ENCODE peak calls at places on chromosome 5, in eight cellular contexts. One of them, this sample, is unnamed.

GRCh38 chr5:63131618-63132285 is 553.1 kb downstream of the LRRC70 start:
- DNase-seq in HepG2: no peak
- DNase-seq in esophagus squamous epithelium: no peak
- DNase-seq in NB4: peak
- DNase-seq in prostate gland: no peak
- DNase-seq in breast epithelium: no peak
- DNase-seq in gastrocnemius medialis: no peak
- DNase-seq in IMR-90: peak
- DNase-seq in this sample: no peak

GRCh38 chr5:56471707-56472106 is 238.6 kb upstream of the ANKRD55 start:
- DNase-seq in gastrocnemius medialis: no peak
- DNase-seq in breast epithelium: no peak
- DNase-seq in esophagus squamous epithelium: no peak
- DNase-seq in NB4: no peak
- DNase-seq in HepG2: peak
- DNase-seq in prostate gland: no peak
- DNase-seq in IMR-90: no peak
- DNase-seq in this sample: no peak

GRCh38 chr5:135553688-135554462 is 18.1 kb upstream of the NEUROG1 start:
- DNase-seq in esophagus squamous epithelium: no peak
- DNase-seq in HepG2: peak
- DNase-seq in NB4: no peak
- DNase-seq in gastrocnemius medialis: no peak
- DNase-seq in IMR-90: peak
- DNase-seq in prostate gland: no peak
- DNase-seq in breast epithelium: no peak
- DNase-seq in this sample: no peak

GRCh38 chr5:55853818-55854217 is 2.7 kb downstream of the IL31RA start:
- DNase-seq in breast epithelium: no peak
- DNase-seq in IMR-90: peak
- DNase-seq in esophagus squamous epithelium: no peak
- DNase-seq in NB4: no peak
- DNase-seq in HepG2: no peak
- DNase-seq in prostate gland: no peak
- DNase-seq in gastrocnemius medialis: no peak
- DNase-seq in this sample: no peak

GRCh38 chr5:85549836-85550599 is 1067.7 kb upstream of the COX7C start:
- DNase-seq in gastrocnemius medialis: no peak
- DNase-seq in NB4: no peak
- DNase-seq in prostate gland: no peak
- DNase-seq in IMR-90: no peak
- DNase-seq in breast epithelium: no peak
- DNase-seq in esophagus squamous epithelium: no peak
- DNase-seq in HepG2: no peak
- DNase-seq in this sample: no peak

GRCh38 chr5:154683101-154683757 is 71.9 kb upstream of the LARP1 start:
- DNase-seq in prostate gland: no peak
- DNase-seq in IMR-90: no peak
- DNase-seq in gastrocnemius medialis: no peak
- DNase-seq in HepG2: no peak
- DNase-seq in NB4: no peak
- DNase-seq in breast epithelium: no peak
- DNase-seq in esophagus squamous epithelium: no peak
- DNase-seq in this sample: no peak

GRCh38 chr5:146344155-146345118 is 5.8 kb downstream of the POU4F3 start:
- DNase-seq in NB4: no peak
- DNase-seq in esophagus squamous epithelium: no peak
- DNase-seq in gastrocnemius medialis: no peak
- DNase-seq in IMR-90: no peak
- DNase-seq in breast epithelium: no peak
- DNase-seq in HepG2: no peak
- DNase-seq in prostate gland: no peak
- DNase-seq in this sample: no peak

GRCh38 chr5:132445930-132446329 is 44.6 kb downstream of the IRF1 start:
- DNase-seq in gastrocnemius medialis: no peak
- DNase-seq in HepG2: no peak
- DNase-seq in esophagus squamous epithelium: no peak
- DNase-seq in NB4: no peak
- DNase-seq in breast epithelium: no peak
- DNase-seq in IMR-90: no peak
- DNase-seq in prostate gland: no peak
- DNase-seq in this sample: no peak

GRCh38 chr5:177442066-177442836 is 4.4 kb upstream of the PRR7 start:
- DNase-seq in NB4: no peak
- DNase-seq in IMR-90: no peak
- DNase-seq in breast epithelium: no peak
- DNase-seq in esophagus squamous epithelium: no peak
- DNase-seq in gastrocnemius medialis: no peak
- DNase-seq in HepG2: no peak
- DNase-seq in prostate gland: no peak
- DNase-seq in this sample: no peak

GRCh38 chr5:177443144-177443983 is 3.2 kb upstream of the PRR7 start:
- DNase-seq in breast epithelium: no peak
- DNase-seq in NB4: no peak
- DNase-seq in IMR-90: no peak
- DNase-seq in gastrocnemius medialis: no peak
- DNase-seq in esophagus squamous epithelium: no peak
- DNase-seq in HepG2: no peak
- DNase-seq in prostate gland: no peak
- DNase-seq in this sample: no peak

GRCh38 chr5:177446184-177447065 is at the start of gene PRR7:
- DNase-seq in HepG2: no peak
- DNase-seq in breast epithelium: no peak
- DNase-seq in gastrocnemius medialis: no peak
- DNase-seq in prostate gland: peak
- DNase-seq in NB4: peak
- DNase-seq in esophagus squamous epithelium: no peak
- DNase-seq in IMR-90: peak
- DNase-seq in this sample: no peak

GRCh38 chr5:177445052-177446016 is 1.3 kb upstream of the PRR7 start:
- DNase-seq in prostate gland: no peak
- DNase-seq in gastrocnemius medialis: no peak
- DNase-seq in HepG2: no peak
- DNase-seq in IMR-90: no peak
- DNase-seq in esophagus squamous epithelium: no peak
- DNase-seq in breast epithelium: no peak
- DNase-seq in NB4: peak
- DNase-seq in this sample: no peak

DNA sequence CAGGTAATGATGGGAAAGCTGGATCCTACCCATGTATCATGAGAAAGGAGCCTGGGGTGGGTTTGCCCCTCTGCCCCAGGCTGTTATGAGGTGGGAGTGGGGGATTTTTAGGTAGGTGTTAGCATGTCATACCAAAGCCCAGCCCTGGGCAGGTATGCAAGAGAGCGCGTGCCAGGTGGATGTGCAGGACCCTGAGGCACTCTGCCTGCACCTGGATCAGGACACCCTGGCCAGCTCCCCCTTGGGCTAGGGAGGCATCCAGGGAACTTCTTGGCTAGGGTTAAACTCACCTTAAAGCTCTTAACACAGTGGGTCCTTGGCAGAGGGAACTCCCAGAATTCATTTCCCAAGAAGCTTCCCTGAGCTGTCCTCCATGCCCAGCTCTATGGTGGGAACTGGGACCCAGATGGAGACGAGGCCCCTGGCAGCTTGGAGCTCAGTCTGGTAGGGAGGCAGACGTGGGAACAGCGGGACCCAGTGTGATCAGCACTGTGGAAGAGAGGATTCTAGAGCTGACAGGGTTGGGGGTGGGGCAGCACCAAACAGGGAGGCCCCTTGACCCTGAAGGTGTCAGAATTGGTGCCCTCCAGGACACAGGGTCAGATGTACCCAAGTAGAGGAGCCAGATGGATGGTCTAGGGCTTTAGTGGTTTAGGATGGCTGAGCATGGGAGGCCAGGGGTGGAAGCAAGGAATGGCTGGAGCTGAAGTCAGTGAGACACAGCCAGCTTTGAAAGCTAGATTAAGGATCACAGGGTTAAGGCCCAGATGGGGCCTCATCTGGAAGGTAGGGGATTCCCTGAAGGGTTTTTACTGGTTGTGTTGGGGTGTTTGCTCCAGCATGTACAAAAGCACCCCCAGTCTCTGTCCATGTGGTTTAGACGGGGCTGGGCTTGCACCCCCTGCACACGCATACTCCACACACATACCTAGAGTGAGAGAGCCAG is 2.2 kb upstream of the PRR7 start:
- DNase-seq in esophagus squamous epithelium: no peak
- DNase-seq in HepG2: no peak
- DNase-seq in IMR-90: no peak
- DNase-seq in breast epithelium: no peak
- DNase-seq in gastrocnemius medialis: no peak
- DNase-seq in NB4: peak
- DNase-seq in prostate gland: no peak
- DNase-seq in this sample: no peak
- TF ChIP-seq POLR2A in esophagus squamous epithelium: no peak
- TF ChIP-seq POLR2A in HepG2: no peak
- TF ChIP-seq POLR2A in IMR-90: no peak
- TF ChIP-seq POLR2A in breast epithelium: no peak
- TF ChIP-seq POLR2A in gastrocnemius medialis: no peak
- TF ChIP-seq POLR2A in NB4: peak
- TF ChIP-seq POLR2A in prostate gland: no peak
- TF ChIP-seq POLR2A in this sample: no peak

GRCh38 chr5:16693879-16694278 is 77.1 kb upstream of the RETREG1 start:
- DNase-seq in HepG2: no peak
- DNase-seq in prostate gland: no peak
- DNase-seq in NB4: no peak
- DNase-seq in IMR-90: no peak
- DNase-seq in esophagus squamous epithelium: no peak
- DNase-seq in breast epithelium: no peak
- DNase-seq in gastrocnemius medialis: no peak
- DNase-seq in this sample: no peak

GRCh38 chr5:16685069-16685468 is 68.3 kb upstream of the RETREG1 start:
- DNase-seq in NB4: no peak
- DNase-seq in gastrocnemius medialis: no peak
- DNase-seq in breast epithelium: no peak
- DNase-seq in IMR-90: no peak
- DNase-seq in HepG2: no peak
- DNase-seq in esophagus squamous epithelium: no peak
- DNase-seq in prostate gland: no peak
- DNase-seq in this sample: no peak

GRCh38 chr5:16691731-16692130 is 74.9 kb upstream of the RETREG1 start:
- DNase-seq in IMR-90: no peak
- DNase-seq in gastrocnemius medialis: no peak
- DNase-seq in esophagus squamous epithelium: no peak
- DNase-seq in breast epithelium: no peak
- DNase-seq in HepG2: no peak
- DNase-seq in NB4: no peak
- DNase-seq in prostate gland: no peak
- DNase-seq in this sample: no peak

GRCh38 chr5:16690243-16690839 is 73.5 kb upstream of the RETREG1 start:
- DNase-seq in prostate gland: peak
- DNase-seq in esophagus squamous epithelium: no peak
- DNase-seq in IMR-90: peak
- DNase-seq in NB4: peak
- DNase-seq in gastrocnemius medialis: no peak
- DNase-seq in breast epithelium: no peak
- DNase-seq in HepG2: peak
- DNase-seq in this sample: no peak

DNA sequence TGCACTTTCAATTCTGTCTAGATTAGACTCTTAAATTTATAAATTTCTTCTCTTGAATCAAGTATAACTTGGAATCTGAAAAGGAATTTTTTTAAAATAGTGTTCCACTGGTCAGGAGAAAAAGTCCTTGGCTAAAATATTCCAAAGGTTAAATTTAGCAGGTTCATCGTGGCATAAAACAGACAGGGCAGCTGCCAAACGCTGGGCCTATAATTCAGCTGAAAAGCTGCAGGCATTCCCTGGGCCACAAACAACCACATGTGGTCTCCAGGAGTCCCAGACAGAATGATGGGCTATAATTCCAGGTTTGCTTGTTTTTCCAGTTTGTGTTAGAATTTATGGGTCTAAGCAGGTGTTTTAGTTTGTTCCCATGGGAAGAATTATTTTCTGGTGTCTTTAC is 71.1 kb upstream of the RETREG1 start:
- DNase-seq in prostate gland: no peak
- DNase-seq in gastrocnemius medialis: no peak
- DNase-seq in NB4: no peak
- DNase-seq in esophagus squamous epithelium: no peak
- DNase-seq in HepG2: no peak
- DNase-seq in breast epithelium: no peak
- DNase-seq in IMR-90: no peak
- DNase-seq in this sample: no peak
- TF ChIP-seq CTCF in prostate gland: no peak
- TF ChIP-seq CTCF in gastrocnemius medialis: no peak
- TF ChIP-seq CTCF in NB4: no peak
- TF ChIP-seq CTCF in esophagus squamous epithelium: no peak
- TF ChIP-seq CTCF in HepG2: no peak
- TF ChIP-seq CTCF in breast epithelium: no peak
- TF ChIP-seq CTCF in IMR-90: no peak
- TF ChIP-seq CTCF in this sample: no peak

GRCh38 chr5:138876811-138877210 is 1.7 kb upstream of the LRRTM2 start:
- DNase-seq in esophagus squamous epithelium: no peak
- DNase-seq in IMR-90: no peak
- DNase-seq in HepG2: no peak
- DNase-seq in gastrocnemius medialis: no peak
- DNase-seq in NB4: no peak
- DNase-seq in breast epithelium: no peak
- DNase-seq in prostate gland: no peak
- DNase-seq in this sample: no peak

GRCh38 chr5:138874771-138875628 is at the start of gene LRRTM2:
- DNase-seq in esophagus squamous epithelium: no peak
- DNase-seq in IMR-90: peak
- DNase-seq in breast epithelium: no peak
- DNase-seq in gastrocnemius medialis: no peak
- DNase-seq in NB4: no peak
- DNase-seq in HepG2: no peak
- DNase-seq in prostate gland: no peak
- DNase-seq in this sample: no peak

GRCh38 chr5:138873096-138873885 is 1.8 kb downstream of the LRRTM2 start:
- DNase-seq in NB4: no peak
- DNase-seq in esophagus squamous epithelium: no peak
- DNase-seq in prostate gland: no peak
- DNase-seq in HepG2: no peak
- DNase-seq in IMR-90: no peak
- DNase-seq in breast epithelium: no peak
- DNase-seq in gastrocnemius medialis: no peak
- DNase-seq in this sample: no peak

GRCh38 chr5:138874241-138874640 is 894 bp downstream of the LRRTM2 start:
- DNase-seq in breast epithelium: no peak
- DNase-seq in HepG2: no peak
- DNase-seq in NB4: no peak
- DNase-seq in prostate gland: no peak
- DNase-seq in esophagus squamous epithelium: no peak
- DNase-seq in gastrocnemius medialis: no peak
- DNase-seq in IMR-90: peak
- DNase-seq in this sample: no peak

DNA sequence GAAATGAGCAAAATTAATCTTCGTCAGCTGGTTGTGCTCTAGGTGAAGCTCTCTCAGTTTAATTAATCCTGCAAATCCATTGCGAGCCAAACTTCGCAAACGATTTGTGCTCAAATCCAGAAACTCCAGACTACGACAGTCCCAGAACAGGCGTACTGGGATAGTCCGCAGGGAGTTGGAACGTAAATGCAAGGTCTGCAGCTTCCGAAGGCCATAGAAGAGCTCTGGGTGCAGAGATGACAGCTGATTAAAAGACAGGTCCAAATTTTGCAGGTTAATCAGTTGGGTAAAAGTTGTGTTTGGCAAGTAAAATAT is 1.3 kb downstream of the LRRTM2 start:
- DNase-seq in NB4: no peak
- DNase-seq in breast epithelium: no peak
- DNase-seq in IMR-90: no peak
- DNase-seq in prostate gland: no peak
- DNase-seq in gastrocnemius medialis: no peak
- DNase-seq in HepG2: no peak
- DNase-seq in esophagus squamous epithelium: no peak
- DNase-seq in this sample: no peak
- H3K4me3 ChIP-seq in NB4: no peak
- H3K4me3 ChIP-seq in breast epithelium: peak
- H3K4me3 ChIP-seq in IMR-90: no peak
- H3K4me3 ChIP-seq in prostate gland: no peak
- H3K4me3 ChIP-seq in gastrocnemius medialis: no peak
- H3K4me3 ChIP-seq in HepG2: no peak
- H3K4me3 ChIP-seq in esophagus squamous epithelium: no peak
- H3K4me3 ChIP-seq in this sample: no peak

DNA sequence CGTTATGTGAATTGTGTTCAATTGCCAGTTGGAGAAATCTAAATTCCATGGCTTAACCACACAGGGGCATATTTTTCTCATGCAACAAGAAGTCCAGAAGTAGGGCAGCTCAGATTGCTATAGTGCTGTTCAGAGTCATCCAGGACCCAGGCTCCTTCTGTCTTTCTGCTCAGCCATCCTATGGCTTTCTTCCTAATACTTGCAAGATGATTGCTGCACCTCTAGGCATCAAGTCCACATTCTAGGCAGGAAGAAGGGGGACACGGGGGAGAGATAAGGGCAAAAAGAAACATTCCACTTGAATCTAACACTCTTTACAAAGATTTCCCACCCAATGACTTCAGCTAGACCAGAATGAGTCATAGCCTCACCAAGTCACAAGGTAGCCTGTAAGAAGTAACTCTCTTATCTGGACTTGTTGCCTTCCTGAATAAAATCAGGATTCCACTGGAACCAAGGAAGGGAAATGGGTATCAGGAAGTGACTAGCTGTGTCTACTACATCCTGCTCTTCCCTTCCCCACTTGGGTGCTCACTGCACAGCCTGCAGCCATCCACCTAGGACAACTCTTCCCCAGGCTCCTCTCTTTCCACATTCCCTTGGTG is 5.3 kb downstream of the ERAP2 start:
- DNase-seq in breast epithelium: no peak
- DNase-seq in esophagus squamous epithelium: no peak
- DNase-seq in prostate gland: no peak
- DNase-seq in HepG2: no peak
- DNase-seq in IMR-90: peak
- DNase-seq in gastrocnemius medialis: no peak
- DNase-seq in NB4: peak
- DNase-seq in this sample: no peak
- TF ChIP-seq POLR2A in breast epithelium: no peak
- TF ChIP-seq POLR2A in esophagus squamous epithelium: no peak
- TF ChIP-seq POLR2A in prostate gland: no peak
- TF ChIP-seq POLR2A in HepG2: no peak
- TF ChIP-seq POLR2A in IMR-90: no peak
- TF ChIP-seq POLR2A in gastrocnemius medialis: no peak
- TF ChIP-seq POLR2A in NB4: no peak
- TF ChIP-seq POLR2A in this sample: no peak